ENCODE peak calls at places on chromosome 12, in five cellular contexts. B is fibroblast of pulmonary artery, J is islet precursor cell, Q is hepatic stellate cell, X is ascending aorta. I is an unnamed sample.

GRCh38 chr12:66813137-66813867 is 134.4 kb upstream of the GRIP1 start:
- DNase-seq in B (no peak), J (no peak), Q (no peak), X (no peak), I (no peak)

GRCh38 chr12:51922762-51923505 is 15.6 kb downstream of the ACVRL1 start:
- DNase-seq in B (peak), J (no peak), Q (no peak), X (peak), I (no peak)

GRCh38 chr12:27779837-27780611 is at the start of the genes KLHL42 and MANSC4:
- DNase-seq in B (peak), J (peak), Q (peak), X (peak), I (no peak)

GRCh38 chr12:25877446-25877845 is 81.0 kb upstream of the RASSF8 start:
- DNase-seq in B (no peak), J (no peak), Q (no peak), X (no peak), I (no peak)

GRCh38 chr12:104699489-104700194 is 242.9 kb downstream of the CHST11 start:
- DNase-seq in B (no peak), J (no peak), Q (peak), X (no peak), I (no peak)

GRCh38 chr12:22672951-22673350 is 48.0 kb downstream of the ETNK1 start:
- DNase-seq in B (peak), J (no peak), Q (peak), X (no peak), I (peak)

GRCh38 chr12:52720487-52720886 is 17.2 kb upstream of the KRT77 start:
- DNase-seq in B (no peak), J (no peak), Q (no peak), X (no peak), I (no peak)

GRCh38 chr12:103626498-103626897 is 39.4 kb downstream of the STAB2 start:
- DNase-seq in B (peak), J (peak), Q (no peak), X (peak), I (no peak)

GRCh38 chr12:124804011-124804621 is 59.5 kb downstream of the SCARB1 start:
- DNase-seq in B (no peak), J (no peak), Q (peak), X (no peak), I (peak)

GRCh38 chr12:121974026-121974985 is 47.4 kb upstream of the BCL7A start:
- DNase-seq in B (no peak), J (no peak), Q (no peak), X (no peak), I (no peak)

GRCh38 chr12:21471294-21471693 is 30.1 kb downstream of the RECQL start:
- DNase-seq in B (no peak), J (no peak), Q (no peak), X (no peak), I (no peak)

GRCh38 chr12:67484788-67485480 is 163.6 kb upstream of the DYRK2 start:
- DNase-seq in B (no peak), J (no peak), Q (no peak), X (no peak), I (no peak)

GRCh38 chr12:111034148-111034910 is 114.0 kb upstream of the MYL2 start:
- DNase-seq in B (no peak), J (peak), Q (no peak), X (no peak), I (no peak)

GRCh38 chr12:60724984-60725383 is 1129.2 kb downstream of the SLC16A7 start:
- DNase-seq in B (no peak), J (no peak), Q (no peak), X (no peak), I (no peak)